ENCODE peak calls at places on chromosomes 5 and 9, in ten cellular contexts. One of them, this sample, is unnamed.

GRCh38 chr5:100479079-100479688 is 56.0 kb upstream of the FAM174A start:
- DNase-seq in heart right ventricle: no peak
- DNase-seq in mammary epithelial cell: peak; percentile 50
- DNase-seq in lung: no peak
- DNase-seq in progenitor cell of endocrine pancreas: no peak
- DNase-seq in right atrium auricular region: no peak
- DNase-seq in cardiac muscle cell: peak; percentile 11
- DNase-seq in GM20000: peak; percentile 14
- DNase-seq in coronary artery: no peak
- DNase-seq in A549: no peak
- DNase-seq in this sample: no peak

GRCh38 chr9:34562136-34562745 is 27.3 kb downstream of the CNTFR start:
- DNase-seq in GM20000: no peak
- DNase-seq in heart right ventricle: no peak
- DNase-seq in cardiac muscle cell: no peak
- DNase-seq in progenitor cell of endocrine pancreas: no peak
- DNase-seq in mammary epithelial cell: no peak
- DNase-seq in lung: no peak
- DNase-seq in A549: no peak
- DNase-seq in right atrium auricular region: no peak
- DNase-seq in coronary artery: no peak
- DNase-seq in this sample: no peak

GRCh38 chr5:123273984-123274383 is 149.2 kb downstream of the CEP120 start:
- DNase-seq in lung: no peak
- DNase-seq in coronary artery: no peak
- DNase-seq in GM20000: no peak
- DNase-seq in mammary epithelial cell: no peak
- DNase-seq in heart right ventricle: no peak
- DNase-seq in A549: no peak
- DNase-seq in right atrium auricular region: no peak
- DNase-seq in cardiac muscle cell: no peak
- DNase-seq in progenitor cell of endocrine pancreas: no peak
- DNase-seq in this sample: no peak

GRCh38 chr5:5585751-5586341 is 163.4 kb downstream of the ICE1 start:
- DNase-seq in right atrium auricular region: no peak
- DNase-seq in coronary artery: no peak
- DNase-seq in heart right ventricle: no peak
- DNase-seq in lung: no peak
- DNase-seq in progenitor cell of endocrine pancreas: no peak
- DNase-seq in mammary epithelial cell: no peak
- DNase-seq in cardiac muscle cell: peak; percentile 1
- DNase-seq in A549: no peak
- DNase-seq in GM20000: no peak
- DNase-seq in this sample: no peak

GRCh38 chr5:57650360-57651069 is 167.9 kb upstream of the ACTBL2 start:
- DNase-seq in GM20000: peak; percentile 33
- DNase-seq in heart right ventricle: no peak
- DNase-seq in progenitor cell of endocrine pancreas: no peak
- DNase-seq in A549: peak; percentile 4
- DNase-seq in cardiac muscle cell: peak; percentile 68
- DNase-seq in coronary artery: no peak
- DNase-seq in lung: no peak
- DNase-seq in mammary epithelial cell: peak; percentile 74
- DNase-seq in right atrium auricular region: no peak
- DNase-seq in this sample: peak; percentile 8

GRCh38 chr9:114270120-114270975 is 52.5 kb upstream of the ORM1 start:
- DNase-seq in mammary epithelial cell: no peak
- DNase-seq in GM20000: no peak
- DNase-seq in right atrium auricular region: no peak
- DNase-seq in cardiac muscle cell: no peak
- DNase-seq in A549: no peak
- DNase-seq in coronary artery: no peak
- DNase-seq in progenitor cell of endocrine pancreas: no peak
- DNase-seq in lung: no peak
- DNase-seq in heart right ventricle: no peak
- DNase-seq in this sample: no peak

GRCh38 chr5:144403058-144403457 is 232.4 kb downstream of the KCTD16 start:
- DNase-seq in coronary artery: no peak
- DNase-seq in progenitor cell of endocrine pancreas: no peak
- DNase-seq in GM20000: no peak
- DNase-seq in heart right ventricle: no peak
- DNase-seq in right atrium auricular region: no peak
- DNase-seq in A549: no peak
- DNase-seq in mammary epithelial cell: no peak
- DNase-seq in cardiac muscle cell: no peak
- DNase-seq in lung: no peak
- DNase-seq in this sample: no peak

GRCh38 chr5:6490693-6491092 is 42.0 kb downstream of the UBE2QL1 start:
- DNase-seq in GM20000: no peak
- DNase-seq in A549: no peak
- DNase-seq in cardiac muscle cell: no peak
- DNase-seq in heart right ventricle: no peak
- DNase-seq in coronary artery: peak; percentile 47
- DNase-seq in mammary epithelial cell: no peak
- DNase-seq in progenitor cell of endocrine pancreas: no peak
- DNase-seq in lung: no peak
- DNase-seq in right atrium auricular region: no peak
- DNase-seq in this sample: no peak

GRCh38 chr9:8660383-8660782 is 860.8 kb upstream of the DMAC1 start:
- DNase-seq in coronary artery: no peak
- DNase-seq in A549: no peak
- DNase-seq in progenitor cell of endocrine pancreas: no peak
- DNase-seq in mammary epithelial cell: no peak
- DNase-seq in GM20000: no peak
- DNase-seq in heart right ventricle: peak; percentile 57
- DNase-seq in right atrium auricular region: peak; percentile 69
- DNase-seq in cardiac muscle cell: peak; percentile 57
- DNase-seq in lung: no peak
- DNase-seq in this sample: no peak

GRCh38 chr5:3325206-3325605 is 270.4 kb upstream of the IRX1 start:
- DNase-seq in GM20000: no peak
- DNase-seq in A549: no peak
- DNase-seq in right atrium auricular region: no peak
- DNase-seq in lung: peak; percentile 36
- DNase-seq in heart right ventricle: no peak
- DNase-seq in coronary artery: no peak
- DNase-seq in progenitor cell of endocrine pancreas: no peak
- DNase-seq in cardiac muscle cell: no peak
- DNase-seq in mammary epithelial cell: peak; percentile 59
- DNase-seq in this sample: no peak

GRCh38 chr9:109652971-109653370 is 127.0 kb upstream of the PALM2AKAP2 start:
- DNase-seq in cardiac muscle cell: peak; percentile 64
- DNase-seq in heart right ventricle: peak; percentile 17
- DNase-seq in coronary artery: no peak
- DNase-seq in A549: peak; percentile 30
- DNase-seq in GM20000: no peak
- DNase-seq in progenitor cell of endocrine pancreas: no peak
- DNase-seq in mammary epithelial cell: peak; percentile 44
- DNase-seq in lung: no peak
- DNase-seq in right atrium auricular region: no peak
- DNase-seq in this sample: no peak

GRCh38 chr5:74766348-74766886 is 500 bp downstream of the GFM2 start:
- DNase-seq in coronary artery: no peak
- DNase-seq in mammary epithelial cell: peak; percentile 34
- DNase-seq in heart right ventricle: no peak
- DNase-seq in progenitor cell of endocrine pancreas: no peak
- DNase-seq in GM20000: peak; percentile 41
- DNase-seq in lung: no peak
- DNase-seq in cardiac muscle cell: peak; percentile 77
- DNase-seq in A549: peak; percentile 66
- DNase-seq in right atrium auricular region: no peak
- DNase-seq in this sample: no peak
- TF ChIP-seq CTCF in coronary artery: no peak
- TF ChIP-seq CTCF in mammary epithelial cell: no peak
- TF ChIP-seq CTCF in heart right ventricle: peak; percentile 21
- TF ChIP-seq CTCF in progenitor cell of endocrine pancreas: peak; percentile 49
- TF ChIP-seq CTCF in GM20000: no peak
- TF ChIP-seq CTCF in lung: peak; percentile 23
- TF ChIP-seq CTCF in cardiac muscle cell: peak; percentile 55
- TF ChIP-seq CTCF in A549: peak; percentile 53
- TF ChIP-seq CTCF in right atrium auricular region: no peak
- TF ChIP-seq CTCF in this sample: peak; percentile 41

GRCh38 chr9:134135343-134136116 is at the start of gene WDR5:
- DNase-seq in A549: peak; percentile 93
- DNase-seq in heart right ventricle: peak; percentile 94
- DNase-seq in coronary artery: peak; percentile 91
- DNase-seq in progenitor cell of endocrine pancreas: peak; percentile 93
- DNase-seq in GM20000: peak; percentile 100
- DNase-seq in mammary epithelial cell: peak; percentile 84
- DNase-seq in right atrium auricular region: peak; percentile 91
- DNase-seq in cardiac muscle cell: peak; percentile 92
- DNase-seq in lung: peak; percentile 91
- DNase-seq in this sample: peak; percentile 96
- TF ChIP-seq CTCF in A549: peak; percentile 34
- TF ChIP-seq CTCF in heart right ventricle: no peak
- TF ChIP-seq CTCF in coronary artery: no peak
- TF ChIP-seq CTCF in progenitor cell of endocrine pancreas: peak; percentile 34
- TF ChIP-seq CTCF in GM20000: peak; percentile 34
- TF ChIP-seq CTCF in mammary epithelial cell: peak; percentile 21
- TF ChIP-seq CTCF in right atrium auricular region: no peak
- TF ChIP-seq CTCF in cardiac muscle cell: peak; percentile 30
- TF ChIP-seq CTCF in lung: no peak
- TF ChIP-seq CTCF in this sample: no peak

DNA sequence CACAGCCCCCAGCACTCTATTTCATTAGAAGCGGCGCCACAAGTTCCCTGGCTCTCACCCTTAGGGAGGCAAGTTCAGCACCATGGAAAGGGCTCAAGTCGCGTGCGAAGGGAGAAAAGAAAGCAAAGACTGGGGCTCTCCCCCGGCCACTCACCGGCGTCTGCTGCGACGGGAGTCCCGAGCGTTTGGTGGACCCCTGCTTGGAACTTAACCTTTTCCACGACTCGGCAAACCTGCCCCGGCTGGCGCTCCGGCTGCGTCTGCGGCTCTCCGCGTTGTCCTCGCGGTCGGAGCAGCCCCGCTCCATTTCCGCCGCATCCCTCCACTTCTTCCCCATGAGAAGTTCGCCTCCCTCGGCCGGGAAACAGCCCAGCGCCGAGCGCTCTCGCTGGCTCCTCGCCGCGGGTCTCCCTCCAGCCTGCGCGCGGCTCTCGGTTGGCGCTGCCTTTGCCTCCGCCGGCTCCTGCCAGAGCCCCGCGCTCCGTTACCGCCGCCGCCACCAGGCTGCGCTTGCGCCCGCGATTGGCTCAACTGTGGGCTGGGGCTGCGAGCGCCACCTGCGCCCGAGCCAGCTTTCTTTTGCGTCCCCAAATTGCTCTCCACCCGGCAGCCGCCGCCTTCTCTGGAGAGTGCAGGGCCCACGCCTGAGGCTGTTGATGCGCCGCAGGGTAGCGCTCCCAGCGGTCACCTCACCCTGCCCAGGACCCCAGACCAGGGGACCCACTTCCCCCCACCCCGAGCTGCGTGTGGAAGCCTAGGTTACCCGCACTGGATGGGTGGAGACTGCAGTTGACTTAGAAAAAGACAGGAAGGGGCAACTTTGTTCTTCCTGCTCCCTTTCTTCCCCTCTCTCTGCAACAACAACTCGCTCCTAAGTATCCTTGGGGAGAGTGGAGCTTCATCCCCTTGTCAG is 321.6 kb downstream of the CEMIP2 start:
- DNase-seq in heart right ventricle: peak; percentile 21
- DNase-seq in cardiac muscle cell: peak; percentile 72
- DNase-seq in coronary artery: no peak
- DNase-seq in progenitor cell of endocrine pancreas: peak; percentile 78
- DNase-seq in GM20000: peak; percentile 73
- DNase-seq in A549: peak; percentile 40
- DNase-seq in right atrium auricular region: no peak
- DNase-seq in mammary epithelial cell: peak; percentile 68
- DNase-seq in lung: peak; percentile 42
- DNase-seq in this sample: peak; percentile 87
- TF ChIP-seq CTCF in heart right ventricle: no peak
- TF ChIP-seq CTCF in cardiac muscle cell: peak; percentile 9
- TF ChIP-seq CTCF in coronary artery: no peak
- TF ChIP-seq CTCF in progenitor cell of endocrine pancreas: peak; percentile 44
- TF ChIP-seq CTCF in GM20000: no peak
- TF ChIP-seq CTCF in A549: peak; percentile 37
- TF ChIP-seq CTCF in right atrium auricular region: no peak
- TF ChIP-seq CTCF in mammary epithelial cell: peak; percentile 30
- TF ChIP-seq CTCF in lung: no peak
- TF ChIP-seq CTCF in this sample: peak; percentile 25

GRCh38 chr9:100700689-100701318 is 122.9 kb downstream of the CAVIN4 start:
- DNase-seq in mammary epithelial cell: peak; percentile 16
- DNase-seq in GM20000: peak; percentile 15
- DNase-seq in coronary artery: no peak
- DNase-seq in heart right ventricle: no peak
- DNase-seq in A549: peak; percentile 20
- DNase-seq in cardiac muscle cell: peak; percentile 54
- DNase-seq in progenitor cell of endocrine pancreas: no peak
- DNase-seq in right atrium auricular region: no peak
- DNase-seq in lung: no peak
- DNase-seq in this sample: peak; percentile 33
- TF ChIP-seq CTCF in mammary epithelial cell: peak; percentile 48
- TF ChIP-seq CTCF in GM20000: peak; percentile 24
- TF ChIP-seq CTCF in coronary artery: no peak
- TF ChIP-seq CTCF in heart right ventricle: peak; percentile 12
- TF ChIP-seq CTCF in A549: peak; percentile 62
- TF ChIP-seq CTCF in cardiac muscle cell: peak; percentile 55
- TF ChIP-seq CTCF in progenitor cell of endocrine pancreas: peak; percentile 80
- TF ChIP-seq CTCF in right atrium auricular region: no peak
- TF ChIP-seq CTCF in lung: no peak
- TF ChIP-seq CTCF in this sample: peak; percentile 75

DNA sequence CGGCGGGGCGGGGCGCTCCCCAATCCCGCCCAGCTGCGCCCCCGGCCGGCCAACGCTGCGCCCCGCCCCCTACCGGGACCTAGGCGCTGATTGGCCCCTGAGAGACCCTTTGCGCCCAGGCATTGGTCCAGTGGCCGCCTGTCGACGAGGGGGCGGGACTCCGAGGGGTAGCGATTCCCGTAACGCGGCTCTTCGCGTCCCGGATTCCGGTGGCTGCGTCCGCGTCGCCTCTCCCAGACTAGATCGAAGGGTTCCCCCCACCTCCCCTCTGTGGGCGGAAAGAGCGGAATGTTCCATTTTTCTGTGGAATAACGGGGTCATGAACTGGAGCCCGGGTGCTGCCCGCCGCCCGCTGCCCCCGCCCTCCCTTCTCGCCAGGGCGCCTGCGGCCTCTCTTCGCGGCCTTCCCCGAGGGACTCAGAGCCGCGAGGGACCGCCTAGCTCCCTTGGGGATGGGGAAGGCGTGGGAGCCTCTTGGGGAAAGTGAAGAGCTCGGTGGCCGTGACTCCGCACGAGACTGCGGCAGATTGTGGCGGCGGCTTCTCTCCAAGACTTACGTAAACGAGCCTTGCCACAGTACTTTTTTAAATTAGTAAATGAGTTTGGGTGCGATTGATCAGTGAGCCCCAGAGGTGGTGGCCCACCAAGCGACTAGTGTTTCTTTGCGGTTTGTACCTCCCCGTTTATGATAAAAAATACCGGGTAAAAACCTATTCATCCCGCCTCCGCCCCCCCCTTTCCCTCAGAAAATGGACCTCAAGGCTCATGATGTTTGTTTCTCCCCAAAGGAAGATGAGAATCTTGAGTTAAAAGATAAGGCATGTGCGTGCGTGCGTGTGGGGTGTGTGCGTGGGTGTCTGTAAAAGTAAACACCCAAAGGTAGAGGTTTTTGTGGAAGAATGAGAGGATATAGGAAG is 493 bp upstream of the IL6ST start:
- DNase-seq in mammary epithelial cell: peak; percentile 96
- DNase-seq in cardiac muscle cell: peak; percentile 100
- DNase-seq in right atrium auricular region: peak; percentile 97
- DNase-seq in A549: peak; percentile 96
- DNase-seq in heart right ventricle: peak; percentile 98
- DNase-seq in coronary artery: peak; percentile 98
- DNase-seq in GM20000: peak; percentile 98
- DNase-seq in lung: peak; percentile 96
- DNase-seq in progenitor cell of endocrine pancreas: peak; percentile 97
- DNase-seq in this sample: peak; percentile 98
- TF ChIP-seq CTCF in mammary epithelial cell: peak; percentile 12
- TF ChIP-seq CTCF in cardiac muscle cell: peak; percentile 17
- TF ChIP-seq CTCF in right atrium auricular region: no peak
- TF ChIP-seq CTCF in A549: no peak
- TF ChIP-seq CTCF in heart right ventricle: peak; percentile 22
- TF ChIP-seq CTCF in coronary artery: no peak
- TF ChIP-seq CTCF in GM20000: peak; percentile 5
- TF ChIP-seq CTCF in lung: no peak
- TF ChIP-seq CTCF in progenitor cell of endocrine pancreas: peak; percentile 27
- TF ChIP-seq CTCF in this sample: no peak

This sample was measured in nephron progenitor cell.